ENCODE peak calls at places on chromosomes 6 and 20, in five cellular contexts. H, Q, M, N and R are unnamed samples.

GRCh38 chr6:32519117-32519909 is 10.8 kb downstream of the HLA-DRB5 start:
- DNase-seq in H (no peak), Q (no peak), M (no peak), N (no peak), R (no peak)

GRCh38 chr6:13354331-13355042 is 26.1 kb upstream of the TBC1D7 start:
- DNase-seq in H (no peak), Q (no peak), M (no peak), N (peak; percentile 67), R (no peak)

GRCh38 chr6:1524040-1524480 is 85.7 kb upstream of the FOXC1 start:
- DNase-seq in H (peak; percentile 70), Q (peak; percentile 86), M (peak; percentile 37), N (peak; percentile 76), R (peak; percentile 77)

GRCh38 chr6:17418281-17419188 is 25.1 kb downstream of the CAP2 start:
- DNase-seq in H (no peak), Q (peak; percentile 55), M (no peak), N (peak; percentile 50), R (no peak)

GRCh38 chr20:21607971-21608735 is 94.3 kb upstream of the NKX2-2 start:
- DNase-seq in H (no peak), Q (no peak), M (no peak), N (no peak), R (no peak)

GRCh38 chr20:19099586-19100555 is 112.6 kb upstream of the SLC24A3 start:
- DNase-seq in H (no peak), Q (no peak), M (no peak), N (no peak), R (peak; percentile 14)

GRCh38 chr20:62472343-62473199 is 3.2 kb downstream of the GATA5 start:
- DNase-seq in H (no peak), Q (no peak), M (no peak), N (no peak), R (no peak)

GRCh38 chr20:61558726-61559125 is 306.7 kb downstream of the CDH4 start:
- DNase-seq in H (no peak), Q (no peak), M (no peak), N (peak; percentile 41), R (no peak)

GRCh38 chr6:71420693-71421328 is 132.2 kb downstream of the OGFRL1 start:
- DNase-seq in H (no peak), Q (peak; percentile 97), M (peak; percentile 50), N (peak; percentile 97), R (peak; percentile 97)

GRCh38 chr6:79453558-79454042 is 83.6 kb downstream of the LCA5 start:
- DNase-seq in H (no peak), Q (no peak), M (no peak), N (peak; percentile 88), R (no peak)

GRCh38 chr20:51678041-51678697 is 90.0 kb downstream of the ATP9A start:
- DNase-seq in H (no peak), Q (peak; percentile 60), M (no peak), N (peak; percentile 24), R (no peak)

GRCh38 chr6:53615633-53616449 is 49.7 kb downstream of the KLHL31 start:
- DNase-seq in H (peak; percentile 99), Q (no peak), M (no peak), N (peak; percentile 56), R (peak; percentile 73)

GRCh38 chr6:92050216-92050615 is 1369.1 kb downstream of the EPHA7 start:
- DNase-seq in H (no peak), Q (no peak), M (no peak), N (peak; percentile 4), R (no peak)

GRCh38 chr6:82646231-82646615 is 282.6 kb downstream of the TPBG start:
- DNase-seq in H (no peak), Q (no peak), M (no peak), N (no peak), R (no peak)

GRCh38 chr6:170173416-170173990 is 117.4 kb downstream of the DLL1 start:
- DNase-seq in H (no peak), Q (peak; percentile 44), M (no peak), N (no peak), R (no peak)

GRCh38 chr6:168196881-168197635 is 118.0 kb upstream of the FRMD1 start:
- DNase-seq in H (no peak), Q (no peak), M (no peak), N (no peak), R (no peak)

GRCh38 chr6:111423055-111423633 is 59.9 kb downstream of the REV3L start:
- DNase-seq in H (no peak), Q (no peak), M (no peak), N (no peak), R (no peak)

GRCh38 chr6:6712258-6712978 is 123.9 kb downstream of the LY86 start:
- DNase-seq in H (peak; percentile 38), Q (no peak), M (peak; percentile 14), N (peak; percentile 79), R (peak; percentile 76)

GRCh38 chr6:36840471-36841461 is 1.5 kb upstream of the CPNE5 start:
- DNase-seq in H (no peak), Q (peak; percentile 69), M (peak; percentile 19), N (no peak), R (peak; percentile 38)

GRCh38 chr6:70709826-70710225 is 42.1 kb downstream of the SMAP1 start:
- DNase-seq in H (no peak), Q (no peak), M (no peak), N (peak; percentile 79), R (no peak)

DNA sequence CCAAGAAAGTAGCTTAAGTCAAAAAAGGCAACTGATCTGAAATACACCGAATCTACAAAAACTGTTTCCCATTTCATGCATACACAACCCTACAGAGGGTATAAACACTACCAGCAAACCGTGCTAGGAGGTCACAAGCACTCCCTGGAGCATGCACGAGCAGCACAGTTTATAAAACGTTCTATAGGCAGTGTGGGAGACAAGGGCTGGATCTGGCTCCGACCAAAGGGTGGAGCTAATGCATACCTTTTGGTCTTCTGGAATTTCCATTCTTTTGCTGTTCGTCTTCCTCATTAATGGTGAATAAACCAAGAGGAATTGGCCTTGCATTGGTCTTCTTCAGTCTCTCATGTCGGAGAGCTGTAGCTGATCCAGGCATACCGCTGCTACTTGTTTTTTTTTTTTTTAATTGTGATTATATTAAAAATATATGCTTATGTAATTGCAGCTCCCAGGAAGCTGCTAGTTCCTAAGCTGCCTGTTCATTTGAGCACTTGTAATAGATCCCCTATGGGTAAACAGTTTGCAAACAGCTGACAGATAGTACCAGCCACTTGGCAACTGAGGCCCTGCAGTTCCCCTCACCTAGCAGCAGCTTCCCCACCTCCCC is 24.5 kb downstream of the MAP7 start:
- DNase-seq in H (no peak), Q (no peak), M (no peak), N (no peak), R (no peak)
- TF ChIP-seq CTCF in H (no peak), Q (no peak), M (no peak), N (no peak), R (no peak)

GRCh38 chr6:2842139-2842552 is 483 bp upstream of the SERPINB1 start:
- DNase-seq in H (no peak), Q (no peak), M (no peak), N (no peak), R (no peak)
- TF ChIP-seq CTCF in H (no peak), Q (no peak), M (no peak), N (no peak), R (no peak)

DNA sequence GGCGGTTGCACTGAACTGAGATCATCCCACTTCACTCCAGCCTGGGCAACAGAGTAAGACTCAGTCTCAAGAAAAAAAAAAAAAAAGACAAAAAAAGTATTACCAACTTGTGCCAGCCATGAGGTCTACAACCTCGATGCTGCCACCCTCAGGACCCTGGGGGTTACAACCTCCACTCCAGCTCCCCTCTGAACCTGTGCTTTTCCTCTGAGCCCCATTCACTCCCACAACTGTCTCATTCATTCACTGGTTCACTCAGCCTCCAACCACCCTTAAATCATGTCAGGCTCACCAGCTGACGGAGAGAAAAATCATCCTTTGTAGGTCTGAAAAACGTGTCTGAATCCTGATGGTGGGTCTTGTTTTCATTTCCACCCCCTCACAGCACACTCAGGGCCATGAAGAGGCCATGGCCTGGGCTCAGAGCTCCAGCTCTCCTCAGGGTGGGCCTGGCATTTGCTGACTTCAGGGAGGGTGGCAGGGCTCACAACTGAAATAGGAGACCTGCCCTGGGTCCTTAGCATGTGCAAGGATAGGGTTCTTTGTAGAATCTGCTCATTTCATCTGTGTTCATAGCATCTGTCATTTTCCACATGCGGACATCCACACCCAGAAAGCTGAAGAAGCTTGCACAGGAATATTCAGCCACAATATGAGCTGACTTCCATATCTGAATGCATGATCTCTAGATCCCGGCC is 1.9 kb upstream of the ULBP1 start:
- DNase-seq in H (peak; percentile 36), Q (no peak), M (no peak), N (no peak), R (no peak)
- TF ChIP-seq CTCF in H (peak; percentile 49), Q (no peak), M (peak; percentile 31), N (no peak), R (no peak)

GRCh38 chr20:23607497-23608245 is 2.0 kb upstream of the CST9 start:
- DNase-seq in H (no peak), Q (no peak), M (no peak), N (no peak), R (no peak)
- TF ChIP-seq CTCF in H (no peak), Q (no peak), M (no peak), N (no peak), R (no peak)

GRCh38 chr6:33761922-33762629 is 15.4 kb upstream of the IP6K3 start:
- DNase-seq in H (no peak), Q (peak; percentile 97), M (peak; percentile 33), N (no peak), R (peak; percentile 78)
- TF ChIP-seq CTCF in H (peak; percentile 70), Q (peak; percentile 75), M (peak; percentile 75), N (peak; percentile 66), R (peak; percentile 65)

GRCh38 chr20:39830903-39831302 is 858.1 kb downstream of the MAFB start:
- DNase-seq in H (no peak), Q (no peak), M (no peak), N (no peak), R (no peak)

GRCh38 chr20:39825950-39826349 is 863.1 kb downstream of the MAFB start:
- DNase-seq in H (no peak), Q (no peak), M (peak; percentile 31), N (peak; percentile 79), R (no peak)

GRCh38 chr20:39829713-39830112 is 859.3 kb downstream of the MAFB start:
- DNase-seq in H (no peak), Q (no peak), M (peak; percentile 48), N (no peak), R (no peak)

GRCh38 chr20:39825524-39825923 is 863.4 kb downstream of the DHX35 start:
- DNase-seq in H (no peak), Q (no peak), M (no peak), N (no peak), R (no peak)

DNA sequence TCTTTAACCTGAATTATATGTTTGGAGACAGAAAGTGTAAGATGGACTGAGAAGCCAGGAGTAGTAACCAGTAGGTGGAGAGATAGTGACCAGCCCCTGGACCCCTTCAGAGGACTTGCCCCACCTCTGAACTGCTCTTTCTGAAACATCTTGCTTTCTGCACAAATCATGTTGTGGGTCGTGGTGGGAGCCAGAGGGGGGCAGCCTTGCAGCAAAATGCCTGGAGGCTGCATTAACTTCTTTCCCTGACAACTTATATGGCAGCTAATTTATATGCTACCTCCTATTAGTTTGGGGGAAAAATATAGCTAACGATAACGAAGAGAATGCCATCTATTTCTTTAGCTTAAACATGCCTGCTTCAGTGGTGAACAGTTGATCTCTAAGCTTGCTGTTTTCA is 859.8 kb downstream of the MAFB start:
- DNase-seq in H (no peak), Q (no peak), M (peak; percentile 9), N (peak; percentile 59), R (peak; percentile 18)
- TF ChIP-seq CTCF in H (no peak), Q (peak; percentile 43), M (peak; percentile 49), N (peak; percentile 78), R (peak; percentile 42)